ENCODE peak calls at places on chromosomes 7 and 10, in ten cellular contexts. P is choroid plexus epithelial cell; R is lung; L is GM12878; F is cardiac fibroblast; U is GM20000; M is nephron progenitor cell; G is GM10248; O is astrocyte; S is activated CD8-positive, alpha-beta T cell treated with anti-CD3 and anti-CD28 coated beads for 36 hours. Z is an unnamed sample.

GRCh38 chr7:72430531-72430930 is 18.4 kb upstream of the CALN1 start:
- DNase-seq in U (no peak), F (no peak), R (no peak), L (no peak), G (no peak), P (no peak), M (no peak), S (no peak), O (no peak), Z (no peak)

GRCh38 chr10:88999629-89000028 is 9.0 kb downstream of the FAS start:
- DNase-seq in F (peak), O (no peak), M (no peak), L (no peak), R (no peak), P (no peak), S (no peak), U (no peak), G (no peak), Z (no peak)

GRCh38 chr7:111266613-111267012 is 175.7 kb downstream of the LRRN3 start:
- DNase-seq in M (no peak), S (no peak), L (no peak), O (peak), G (no peak), R (no peak), U (no peak), P (peak), F (peak), Z (no peak)

GRCh38 chr7:103117465-103117864 is 31.4 kb downstream of the NAPEPLD start:
- DNase-seq in F (no peak), M (no peak), O (no peak), P (no peak), G (no peak), L (no peak), R (no peak), U (no peak), S (no peak), Z (no peak)

GRCh38 chr10:95249467-95249866 is 41.3 kb downstream of the PDLIM1 start:
- DNase-seq in R (no peak), O (no peak), S (no peak), L (no peak), P (no peak), M (no peak), F (no peak), G (no peak), U (no peak), Z (no peak)

GRCh38 chr7:87474046-87474445 is 1.4 kb downstream of the ABCB4 start:
- DNase-seq in G (no peak), L (peak), P (no peak), M (no peak), U (no peak), R (no peak), F (no peak), S (no peak), O (no peak), Z (no peak)

GRCh38 chr7:130275826-130276291 is 9.2 kb downstream of the CPA2 start:
- DNase-seq in S (no peak), M (no peak), G (no peak), R (no peak), P (no peak), O (peak), F (no peak), L (no peak), U (no peak), Z (no peak)

GRCh38 chr7:152859781-152860191 is 100.2 kb downstream of the ACTR3B start:
- DNase-seq in G (no peak), L (no peak), S (no peak), O (no peak), R (no peak), P (peak), M (no peak), U (no peak), F (peak), Z (no peak)

GRCh38 chr10:78864761-78865517 is 203.8 kb upstream of the ZMIZ1 start:
- DNase-seq in U (no peak), P (no peak), S (no peak), O (no peak), M (no peak), R (peak), F (no peak), G (no peak), L (no peak), Z (no peak)

GRCh38 chr7:155950898-155951553 is 138.8 kb upstream of the SHH start:
- DNase-seq in O (no peak), F (no peak), P (no peak), R (peak), U (no peak), M (no peak), S (no peak), L (no peak), G (no peak), Z (no peak)

GRCh38 chr7:149880871-149881301 is 7.1 kb downstream of the ATP6V0E2 start:
- DNase-seq in L (no peak), M (no peak), F (no peak), P (no peak), O (no peak), R (peak), G (no peak), U (no peak), S (no peak), Z (no peak)

GRCh38 chr10:69337312-69338132 is 59.2 kb downstream of the HK1 start:
- DNase-seq in O (peak), U (no peak), L (no peak), S (no peak), G (no peak), P (peak), M (no peak), F (peak), R (peak), Z (no peak)

GRCh38 chr7:81873559-81873958 is 103.7 kb upstream of the HGF start:
- DNase-seq in R (no peak), O (no peak), P (peak), M (no peak), L (peak), G (no peak), S (no peak), U (no peak), F (peak), Z (no peak)

GRCh38 chr10:48542471-48543210 is 62.2 kb downstream of the ARHGAP22 start:
- DNase-seq in R (no peak), P (no peak), U (no peak), L (no peak), F (no peak), M (no peak), O (no peak), S (no peak), G (no peak), Z (no peak)

GRCh38 chr10:79073784-79074432 is 5.1 kb downstream of the ZMIZ1 start:
- DNase-seq in G (no peak), S (no peak), O (peak), P (peak), L (no peak), M (no peak), F (no peak), R (no peak), U (no peak), Z (no peak)

GRCh38 chr10:105148921-105149320 is 507.8 kb downstream of the SORCS3 start:
- DNase-seq in F (no peak), R (no peak), O (peak), U (no peak), M (no peak), P (no peak), G (no peak), S (no peak), L (no peak), Z (no peak)

GRCh38 chr7:39595102-39595620 is 28.2 kb upstream of the RALA start:
- DNase-seq in O (no peak), G (no peak), U (no peak), F (peak), R (no peak), S (no peak), M (no peak), L (no peak), P (peak), Z (no peak)

GRCh38 chr10:84715911-84716310 is 387.5 kb downstream of the CCSER2 start:
- DNase-seq in P (peak), G (peak), L (no peak), M (peak), R (no peak), F (peak), S (peak), O (no peak), U (peak), Z (peak)

GRCh38 chr10:45809829-45810228 is 37.5 kb downstream of the AGAP4 start:
- DNase-seq in S (no peak), L (no peak), U (no peak), P (peak), O (no peak), G (no peak), R (no peak), M (no peak), F (peak), Z (no peak)

GRCh38 chr10:19331164-19331563 is 282.6 kb downstream of the MALRD1 start:
- DNase-seq in P (no peak), L (no peak), O (no peak), S (no peak), U (no peak), F (no peak), M (no peak), R (no peak), G (no peak), Z (no peak)

GRCh38 chr10:103881420-103882284 is 26.3 kb upstream of the SH3PXD2A start:
- DNase-seq in U (no peak), S (no peak), M (no peak), G (no peak), F (no peak), R (no peak), O (no peak), L (no peak), P (no peak), Z (no peak)

GRCh38 chr7:1537631-1538412 is 7.3 kb downstream of the MAFK start:
- DNase-seq in O (peak), L (no peak), P (peak), R (peak), S (peak), M (peak), G (no peak), F (peak), U (no peak), Z (no peak)

GRCh38 chr10:3264178-3264867 is 91.7 kb upstream of the PITRM1 start:
- DNase-seq in U (no peak), M (no peak), R (no peak), S (no peak), O (no peak), P (peak), G (no peak), F (no peak), L (no peak), Z (no peak)

GRCh38 chr7:149731207-149731955 is 42.0 kb downstream of the ZNF467 start:
- DNase-seq in L (no peak), P (no peak), U (no peak), R (no peak), F (no peak), G (no peak), S (no peak), M (no peak), O (no peak), Z (no peak)

GRCh38 chr7:107122483-107122882 is 46.3 kb upstream of the HBP1 start:
- DNase-seq in F (peak), R (no peak), S (no peak), P (peak), O (no peak), M (no peak), U (no peak), G (no peak), L (no peak), Z (no peak)

GRCh38 chr7:103594186-103594585 is 148.2 kb upstream of the SLC26A5 start:
- DNase-seq in M (no peak), U (no peak), P (no peak), R (no peak), L (no peak), O (no peak), F (no peak), S (no peak), G (no peak), Z (no peak)

GRCh38 chr7:106858618-106859532 is 6.2 kb upstream of the PIK3CG start:
- DNase-seq in P (no peak), O (no peak), L (no peak), G (no peak), R (peak), F (no peak), S (no peak), M (no peak), U (no peak), Z (no peak)

GRCh38 chr10:95552680-95553342 is 8.4 kb downstream of the SORBS1 start:
- DNase-seq in P (no peak), F (no peak), O (no peak), G (no peak), U (no peak), M (no peak), S (no peak), R (no peak), L (no peak), Z (no peak)

GRCh38 chr7:155809947-155810606 is 2.2 kb downstream of the SHH start:
- DNase-seq in G (no peak), R (no peak), U (no peak), M (peak), L (no peak), P (no peak), S (no peak), O (no peak), F (no peak), Z (no peak)

GRCh38 chr10:7756360-7756992 is 31.3 kb downstream of the KIN start:
- DNase-seq in R (no peak), P (peak), L (no peak), G (no peak), S (peak), F (peak), O (no peak), M (no peak), U (peak), Z (peak)

GRCh38 chr10:113179270-113179669 is 229.2 kb downstream of the TCF7L2 start:
- DNase-seq in P (no peak), M (no peak), F (peak), S (no peak), R (no peak), L (no peak), G (no peak), O (no peak), U (no peak), Z (no peak)

GRCh38 chr7:66768865-66769832 is 28.6 kb downstream of the RABGEF1 start:
- DNase-seq in S (no peak), L (no peak), R (no peak), F (no peak), G (no peak), O (no peak), P (peak), M (no peak), U (no peak), Z (no peak)

GRCh38 chr10:104255244-104255981 is 721 bp downstream of the GSTO1 start:
- DNase-seq in U (peak), R (no peak), F (peak), G (peak), O (peak), L (no peak), M (no peak), P (peak), S (no peak), Z (peak)

GRCh38 chr10:117441812-117442443 is 66.7 kb upstream of the PDZD8 start:
- DNase-seq in R (no peak), G (no peak), U (peak), F (peak), L (no peak), M (no peak), S (no peak), O (peak), P (no peak), Z (no peak)

GRCh38 chr10:49374740-49375139 is 21.1 kb downstream of the DRGX start:
- DNase-seq in O (no peak), L (no peak), R (no peak), U (no peak), S (no peak), F (no peak), G (no peak), P (no peak), M (no peak), Z (no peak)

GRCh38 chr7:7257899-7258692 is 75.8 kb downstream of the C1GALT1 start:
- DNase-seq in F (no peak), M (no peak), P (no peak), O (no peak), L (peak), S (peak), U (peak), R (no peak), G (peak), Z (peak)

GRCh38 chr10:49056356-49056755 is 59.0 kb downstream of the VSTM4 start:
- DNase-seq in U (no peak), S (no peak), L (no peak), P (no peak), G (no peak), M (no peak), F (no peak), O (no peak), R (peak), Z (no peak)

GRCh38 chr10:24992512-24993133 is 23.3 kb downstream of the ENKUR start:
- DNase-seq in M (no peak), O (no peak), G (no peak), L (no peak), S (no peak), F (no peak), P (no peak), R (no peak), U (no peak), Z (no peak)

GRCh38 chr10:16644146-16644545 is 122.5 kb upstream of the C1QL3 start:
- DNase-seq in G (no peak), L (no peak), F (peak), O (peak), R (no peak), P (peak), U (no peak), M (no peak), S (no peak), Z (no peak)

GRCh38 chr7:80611779-80612178 is 26.7 kb upstream of the CD36 start:
- DNase-seq in U (no peak), S (no peak), O (peak), F (peak), P (peak), R (no peak), G (no peak), M (no peak), L (no peak), Z (no peak)

DNA sequence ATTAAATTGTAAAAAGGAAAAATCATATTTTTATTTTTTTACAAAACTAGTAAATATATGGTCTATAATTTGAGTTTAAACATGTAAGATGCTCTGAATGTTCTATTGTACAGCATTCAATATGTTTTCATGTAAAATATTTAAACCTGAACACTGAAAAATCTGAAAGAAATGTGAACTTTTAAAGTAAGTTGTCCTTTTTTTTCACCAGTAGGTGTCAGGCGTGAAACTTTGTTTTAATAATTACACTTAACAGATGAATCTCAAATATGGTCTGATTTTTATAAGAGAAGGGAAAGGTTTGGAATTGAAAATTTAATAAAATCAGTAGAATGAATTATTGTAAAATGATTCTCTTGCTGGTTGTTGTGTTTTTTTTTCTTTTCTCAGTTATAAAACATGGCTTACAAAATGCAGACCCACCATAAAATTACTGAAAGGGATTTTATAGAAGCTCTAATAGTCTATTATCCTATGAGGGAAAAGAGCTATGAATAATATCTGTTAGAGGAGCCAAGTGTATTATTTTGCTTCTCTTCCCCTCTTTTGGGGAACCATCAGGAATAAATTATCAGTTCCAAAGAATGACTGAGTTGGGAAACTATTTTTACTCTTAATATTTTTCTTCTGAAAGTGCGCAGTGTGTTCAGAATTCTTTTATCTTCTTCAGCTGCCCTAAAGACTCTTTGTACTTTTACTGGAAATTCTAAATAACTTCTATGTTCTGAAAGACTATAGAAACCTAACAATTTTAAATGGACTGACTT is 217.7 kb upstream of the FZD1 start:
- DNase-seq in O (no peak), G (no peak), S (no peak), L (no peak), R (no peak), U (no peak), F (peak), M (no peak), P (peak), Z (no peak)
- TF ChIP-seq CTCF in O (peak), G (peak), S (no peak), L (no peak), R (no peak), U (no peak), F (peak), M (no peak), P (peak), Z (no peak)

DNA sequence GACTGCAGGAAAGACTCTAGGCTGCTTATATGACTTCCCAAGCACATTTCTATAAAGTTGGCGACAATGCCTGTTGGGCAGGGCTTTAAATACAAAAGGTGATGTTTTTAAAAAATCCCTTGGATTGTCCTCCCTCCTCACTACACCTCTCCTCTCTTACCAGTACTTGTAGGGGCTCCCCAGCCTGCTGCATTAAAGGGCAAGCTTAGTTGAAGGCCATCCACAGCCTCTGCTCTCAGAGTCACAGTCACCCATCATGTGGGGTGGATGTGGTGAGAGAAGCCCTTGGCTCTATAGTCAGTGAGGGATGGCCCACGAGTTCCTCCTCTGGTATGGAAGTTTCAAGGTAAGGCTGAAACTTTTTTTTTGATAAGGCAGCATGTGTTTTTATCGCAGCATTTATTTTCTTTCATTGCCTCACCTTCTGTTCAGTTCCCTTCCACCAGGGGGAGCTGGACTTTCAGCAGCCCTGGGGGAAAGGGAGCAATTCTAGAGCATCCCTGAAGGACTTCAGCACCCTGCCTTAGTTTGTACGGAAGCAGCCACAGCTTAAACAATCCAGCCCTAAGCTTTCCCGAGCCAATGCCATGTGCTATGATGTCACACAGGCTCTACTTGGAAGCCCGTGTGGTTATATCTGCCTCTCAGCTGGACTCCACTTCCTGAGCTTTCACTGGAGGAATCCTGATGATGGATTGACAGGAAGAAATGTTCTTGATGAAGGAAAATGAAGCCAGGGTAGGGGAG is 131.9 kb downstream of the CALCR start:
- DNase-seq in G (no peak), P (peak), F (peak), M (peak), O (no peak), S (peak), L (no peak), U (peak), R (peak), Z (no peak)
- TF ChIP-seq CTCF in G (peak), P (peak), F (peak), M (peak), O (peak), S (peak), L (peak), U (peak), R (peak), Z (peak)

DNA sequence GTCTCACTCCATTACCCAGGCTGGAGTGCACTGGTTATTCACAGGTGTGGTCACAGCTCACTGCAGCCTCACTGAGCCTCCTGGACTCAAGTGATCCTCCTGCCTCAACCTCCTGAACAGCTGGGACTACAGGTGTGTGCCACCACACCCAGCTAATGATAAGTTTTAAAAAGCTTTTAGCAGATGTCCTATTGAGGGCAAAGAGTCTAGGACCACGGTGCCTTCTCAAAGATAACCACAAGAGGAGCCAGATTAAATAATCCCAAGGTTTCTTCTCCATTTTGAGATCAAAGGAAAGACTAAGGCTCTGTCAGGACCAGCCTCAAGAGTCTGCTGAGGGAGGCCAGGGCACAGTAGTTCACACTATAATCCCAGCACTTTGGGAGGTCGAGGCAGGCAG is 4.7 kb downstream of the ATP5MF start:
- DNase-seq in S (no peak), G (no peak), O (no peak), R (no peak), P (no peak), F (no peak), U (no peak), L (no peak), M (no peak), Z (no peak)
- TF ChIP-seq CTCF in S (peak), G (no peak), O (no peak), R (no peak), P (peak), F (no peak), U (no peak), L (peak), M (no peak), Z (no peak)

GRCh38 chr7:33901847-33902246 is 3.5 kb upstream of the BMPER start:
- DNase-seq in L (no peak), U (no peak), M (no peak), S (no peak), G (no peak), O (no peak), P (no peak), R (no peak), F (no peak), Z (no peak)
- TF ChIP-seq CTCF in L (no peak), U (no peak), M (no peak), S (no peak), G (no peak), O (no peak), P (no peak), R (no peak), F (no peak), Z (no peak)

Z was measured in GM13976.